ENCODE peak calls at places on chromosomes 6 and 20, in six cellular contexts. G, X, Z, N, I and D are unnamed samples.

GRCh38 chr6:49430866-49431265 is 32.2 kb downstream of the MMUT start:
- DNase-seq in Z (no peak), G (no peak), N (no peak), I (no peak), X (no peak), D (no peak)

GRCh38 chr6:158518196-158519127 is 41.4 kb upstream of the TMEM181 start:
- DNase-seq in N (peak), Z (no peak), G (no peak), I (no peak), X (peak), D (peak)

GRCh38 chr6:1228754-1229191 is 83.1 kb upstream of the FOXQ1 start:
- DNase-seq in N (no peak), I (no peak), G (no peak), X (peak), Z (no peak), D (no peak)

GRCh38 chr6:33142501-33142900 is 49.8 kb downstream of the COL11A2 start:
- DNase-seq in Z (no peak), G (no peak), N (no peak), I (no peak), X (no peak), D (no peak)

GRCh38 chr6:72522735-72523141 is 99.1 kb upstream of the KCNQ5 start:
- DNase-seq in Z (no peak), I (no peak), G (no peak), N (no peak), X (peak), D (peak)

GRCh38 chr6:97306946-97307345 is 23.9 kb upstream of the MMS22L start:
- DNase-seq in N (no peak), I (no peak), G (no peak), X (no peak), Z (no peak), D (no peak)

GRCh38 chr6:33577106-33577535 is 3.0 kb downstream of the BAK1 start:
- DNase-seq in N (peak), X (no peak), I (peak), G (no peak), Z (peak), D (no peak)

GRCh38 chr20:49210101-49210749 is 9.0 kb upstream of the DDX27 start:
- DNase-seq in G (no peak), N (no peak), Z (no peak), I (no peak), X (no peak), D (no peak)

GRCh38 chr6:144479991-144480390 is 194.9 kb downstream of the UTRN start:
- DNase-seq in X (no peak), G (no peak), Z (no peak), I (no peak), N (no peak), D (no peak)

GRCh38 chr6:83511901-83512681 is at the start of gene PRSS35:
- DNase-seq in G (no peak), N (peak), Z (peak), X (peak), I (peak), D (no peak)

GRCh38 chr6:134631398-134631924 is 313.5 kb upstream of the SGK1 start:
- DNase-seq in Z (no peak), X (no peak), G (no peak), I (no peak), N (no peak), D (no peak)

GRCh38 chr20:46118481-46119020 is 437 bp downstream of the CD40 start:
- DNase-seq in G (no peak), N (peak), X (peak), Z (peak), I (peak), D (no peak)

GRCh38 chr6:33686225-33686742 is 25.2 kb downstream of the UQCC2 start:
- DNase-seq in N (no peak), G (no peak), Z (no peak), I (peak), X (no peak), D (no peak)

GRCh38 chr6:27478141-27478705 is 5.3 kb upstream of the ZNF184 start:
- DNase-seq in Z (no peak), I (no peak), N (no peak), G (no peak), X (no peak), D (no peak)

GRCh38 chr6:25122622-25123237 is 156.4 kb upstream of the CARMIL1 start:
- DNase-seq in I (no peak), N (no peak), Z (no peak), G (no peak), X (peak), D (no peak)

GRCh38 chr20:53903652-53903987 is 166.8 kb downstream of the BCAS1 start:
- DNase-seq in N (no peak), G (no peak), I (no peak), X (no peak), Z (no peak), D (no peak)

GRCh38 chr20:20014659-20015058 is 2.5 kb upstream of the NAA20 start:
- DNase-seq in Z (no peak), X (no peak), G (no peak), N (no peak), I (no peak), D (no peak)

GRCh38 chr6:111846061-111846460 is 27.2 kb downstream of the FYN start:
- DNase-seq in I (no peak), N (no peak), Z (no peak), G (no peak), X (no peak), D (no peak)

GRCh38 chr6:104795363-104795762 is 64.4 kb downstream of the HACE1 start:
- DNase-seq in N (no peak), G (no peak), X (no peak), I (no peak), Z (no peak), D (no peak)

GRCh38 chr6:12576389-12576788 is 140.2 kb upstream of the PHACTR1 start:
- DNase-seq in G (no peak), X (no peak), Z (no peak), I (no peak), N (no peak), D (no peak)

GRCh38 chr6:33857301-33858052 is 53.7 kb upstream of the MLN start:
- DNase-seq in G (no peak), N (no peak), I (no peak), X (no peak), Z (no peak), D (no peak)

GRCh38 chr6:148700713-148701392 is 46.0 kb upstream of the UST start:
- DNase-seq in I (no peak), Z (no peak), N (peak), G (no peak), X (peak), D (no peak)

GRCh38 chr20:33437141-33437911 is 6.2 kb downstream of the SNTA1 start:
- DNase-seq in I (no peak), X (peak), N (no peak), G (no peak), Z (no peak), D (no peak)

GRCh38 chr20:40807094-40807623 is 118.1 kb upstream of the MAFB start:
- DNase-seq in I (no peak), X (no peak), N (peak), Z (no peak), G (no peak), D (no peak)

GRCh38 chr6:143745160-143746133 is 67.7 kb downstream of the PHACTR2 start:
- DNase-seq in X (peak), N (peak), G (no peak), I (no peak), Z (peak), D (no peak)

GRCh38 chr20:55014766-55015165 is 539.4 kb downstream of the DOK5 start:
- DNase-seq in N (no peak), Z (no peak), I (no peak), X (no peak), G (no peak), D (no peak)

GRCh38 chr20:13245250-13245723 is 24.2 kb downstream of the ISM1 start:
- DNase-seq in G (no peak), N (no peak), I (no peak), Z (no peak), X (no peak), D (no peak)

GRCh38 chr6:149723771-149724417 is 6.0 kb upstream of the LATS1 start:
- DNase-seq in N (peak), G (no peak), X (peak), I (no peak), Z (no peak), D (peak)

GRCh38 chr6:82738773-82739172 is 326.9 kb downstream of the UBE3D start:
- DNase-seq in I (no peak), N (no peak), X (no peak), G (no peak), Z (no peak), D (no peak)

GRCh38 chr20:33686008-33686983 is at the start of gene E2F1:
- DNase-seq in G (peak), I (peak), X (peak), Z (peak), N (peak), D (peak)

GRCh38 chr20:46520976-46521579 is 7.7 kb upstream of the ZNF334 start:
- DNase-seq in G (no peak), Z (no peak), I (no peak), X (peak), N (peak), D (peak)

GRCh38 chr6:167896648-167897047 is 69.9 kb downstream of the AFDN start:
- DNase-seq in Z (no peak), I (no peak), G (no peak), X (no peak), N (no peak), D (no peak)

GRCh38 chr6:19782588-19782987 is 54.6 kb upstream of the ID4 start:
- DNase-seq in Z (no peak), X (no peak), N (no peak), G (no peak), I (no peak), D (no peak)

GRCh38 chr20:49343246-49343645 is 65.4 kb upstream of the ZNFX1 start:
- DNase-seq in G (no peak), I (no peak), X (no peak), N (no peak), Z (no peak), D (no peak)

GRCh38 chr20:38889050-38889449 is 37.2 kb upstream of the FAM83D start:
- DNase-seq in Z (no peak), X (no peak), I (no peak), N (no peak), G (no peak), D (no peak)

GRCh38 chr6:169803291-169803811 is 51.9 kb downstream of the ERMARD start:
- DNase-seq in I (no peak), Z (no peak), X (peak), N (peak), G (no peak), D (no peak)

GRCh38 chr6:132188865-132189264 is 212.4 kb downstream of the MOXD1 start:
- DNase-seq in Z (no peak), N (no peak), X (no peak), I (no peak), G (no peak), D (peak)

GRCh38 chr6:138486249-138487121 is 12.8 kb downstream of the NHSL1 start:
- DNase-seq in I (no peak), Z (no peak), G (no peak), X (no peak), N (no peak), D (no peak)

DNA sequence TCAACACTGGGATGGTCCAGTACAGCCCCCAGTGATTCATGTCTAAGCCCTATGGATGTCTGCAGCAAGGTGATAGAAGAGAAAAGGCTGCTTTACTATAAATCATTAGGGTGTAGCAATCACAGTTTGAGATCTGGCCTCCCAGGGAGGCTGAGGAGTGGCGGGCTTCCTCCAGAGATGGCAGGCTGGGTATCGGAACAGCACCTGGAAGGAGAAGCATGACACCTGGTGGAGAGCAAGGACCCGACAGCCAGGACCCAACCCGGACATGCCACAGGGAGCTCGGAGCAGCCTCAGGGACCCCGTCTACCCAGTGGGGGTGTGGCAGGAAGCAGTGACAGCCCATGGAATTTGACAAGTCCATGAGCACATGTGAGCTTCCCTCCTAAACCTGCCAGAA is 114.8 kb upstream of the CD93 start:
- DNase-seq in N (peak), X (peak), G (no peak), Z (no peak), I (no peak), D (no peak)
- TF ChIP-seq CTCF in N (no peak), X (peak), G (peak), Z (peak), I (peak), D (peak)

GRCh38 chr6:30357678-30358339 is 12.9 kb downstream of the RPP21 start:
- DNase-seq in N (peak), X (peak), I (no peak), Z (no peak), G (no peak), D (peak)
- H3K4me3 ChIP-seq in N (peak), X (peak), I (peak), Z (no peak), G (peak), D (no peak)

GRCh38 chr6:106084106-106084963 is 1.8 kb upstream of the PRDM1 start:
- DNase-seq in X (peak), N (no peak), I (no peak), Z (no peak), G (no peak), D (peak)
- TF ChIP-seq CTCF in X (peak), N (no peak), I (peak), Z (no peak), G (peak), D (peak)

GRCh38 chr6:40819182-40819834 is 219.7 kb downstream of the UNC5CL start:
- DNase-seq in Z (no peak), I (no peak), G (no peak), N (no peak), X (peak), D (no peak)

GRCh38 chr6:40817369-40817768 is 221.7 kb downstream of the UNC5CL start:
- DNase-seq in N (no peak), X (no peak), I (no peak), Z (no peak), G (no peak), D (no peak)

GRCh38 chr6:40825085-40825484 is 213.9 kb downstream of the UNC5CL start:
- DNase-seq in X (no peak), G (no peak), Z (no peak), N (no peak), I (no peak), D (no peak)

GRCh38 chr6:40822619-40823018 is 216.4 kb downstream of the UNC5CL start:
- DNase-seq in Z (no peak), X (no peak), N (no peak), I (no peak), G (no peak), D (no peak)
- H3K4me3 ChIP-seq in Z (no peak), X (no peak), N (no peak), I (no peak), G (no peak), D (no peak)